ENCODE peak calls at places on chromosomes 12 and 14, in seven cellular contexts. B is adrenal gland, L is esophagus squamous epithelium, S is right lobe of liver, A is brain microvascular endothelial cell, R is sigmoid colon, Y is mammary epithelial cell. K is an unnamed sample.

GRCh38 chr12:22408605-22409004 is 74.1 kb upstream of the ST8SIA1 start:
- DNase-seq in B (no peak), L (no peak), S (no peak), A (no peak), R (no peak), Y (no peak), K (no peak)

GRCh38 chr14:58887931-58888330 is 250.2 kb downstream of the DACT1 start:
- DNase-seq in B (no peak), L (no peak), S (no peak), A (no peak), R (no peak), Y (peak; percentile 59), K (no peak)

GRCh38 chr14:85572021-85572420 is 42.1 kb downstream of the FLRT2 start:
- DNase-seq in B (no peak), L (no peak), S (no peak), A (no peak), R (no peak), Y (no peak), K (no peak)

GRCh38 chr14:89702151-89702936 is 252.2 kb downstream of the EFCAB11 start:
- DNase-seq in B (peak; percentile 55), L (no peak), S (no peak), A (no peak), R (peak; percentile 73), Y (no peak), K (peak; percentile 94)

GRCh38 chr14:25009891-25010290 is 40.1 kb downstream of the STXBP6 start:
- DNase-seq in B (no peak), L (no peak), S (no peak), A (peak; percentile 1), R (no peak), Y (no peak), K (no peak)

GRCh38 chr12:111180830-111181726 is 187.8 kb downstream of the PHETA1 start:
- DNase-seq in B (peak; percentile 85), L (no peak), S (peak; percentile 78), A (no peak), R (peak; percentile 86), Y (no peak), K (peak; percentile 47)

GRCh38 chr14:70023871-70024270 is 144.7 kb downstream of the SMOC1 start:
- DNase-seq in B (no peak), L (no peak), S (no peak), A (no peak), R (no peak), Y (no peak), K (peak; percentile 16)

GRCh38 chr12:115998789-115999478 is 278.6 kb downstream of the MED13L start:
- DNase-seq in B (no peak), L (no peak), S (no peak), A (no peak), R (no peak), Y (no peak), K (no peak)

GRCh38 chr14:62722406-62722805 is 322.9 kb downstream of the KCNH5 start:
- DNase-seq in B (no peak), L (no peak), S (no peak), A (no peak), R (no peak), Y (no peak), K (no peak)

GRCh38 chr12:96070670-96071279 is 35.4 kb upstream of the LTA4H start:
- DNase-seq in B (peak; percentile 54), L (no peak), S (no peak), A (no peak), R (no peak), Y (peak; percentile 25), K (peak; percentile 32)

GRCh38 chr14:56874375-56874774 is 64.1 kb upstream of the OTX2 start:
- DNase-seq in B (peak; percentile 60), L (no peak), S (no peak), A (no peak), R (no peak), Y (peak; percentile 9), K (peak; percentile 0)

GRCh38 chr14:68820119-68820518 is 27.3 kb upstream of the ZFP36L1 start:
- DNase-seq in B (peak; percentile 33), L (no peak), S (peak; percentile 88), A (no peak), R (no peak), Y (no peak), K (no peak)

GRCh38 chr12:117896009-117896408 is 72.8 kb downstream of the KSR2 start:
- DNase-seq in B (no peak), L (no peak), S (no peak), A (no peak), R (no peak), Y (no peak), K (no peak)

GRCh38 chr14:54038724-54039123 is 82.1 kb upstream of the BMP4 start:
- DNase-seq in B (no peak), L (no peak), S (no peak), A (no peak), R (no peak), Y (no peak), K (no peak)

GRCh38 chr14:59566725-59567124 is 9.9 kb downstream of the CCDC175 start:
- DNase-seq in B (no peak), L (no peak), S (no peak), A (no peak), R (no peak), Y (peak; percentile 25), K (no peak)

GRCh38 chr14:100037351-100037750 is 27.9 kb upstream of the EVL start:
- DNase-seq in B (peak; percentile 73), L (no peak), S (no peak), A (no peak), R (no peak), Y (no peak), K (peak; percentile 75)

GRCh38 chr12:63989301-63989845 is 144.9 kb downstream of the SRGAP1 start:
- DNase-seq in B (no peak), L (no peak), S (no peak), A (no peak), R (no peak), Y (no peak), K (peak; percentile 34)

GRCh38 chr12:50598321-50598862 is 93.6 kb downstream of the DIP2B start:
- DNase-seq in B (no peak), L (no peak), S (no peak), A (peak; percentile 22), R (no peak), Y (no peak), K (peak; percentile 26)

GRCh38 chr14:22814373-22814772 is 862 bp downstream of the SLC7A7 start:
- DNase-seq in B (no peak), L (no peak), S (no peak), A (no peak), R (no peak), Y (no peak), K (no peak)

GRCh38 chr14:22813145-22813544 is 2.1 kb downstream of the SLC7A7 start:
- DNase-seq in B (no peak), L (no peak), S (no peak), A (no peak), R (no peak), Y (no peak), K (no peak)

GRCh38 chr14:22811752-22812151 is 3.5 kb downstream of the SLC7A7 start:
- DNase-seq in B (no peak), L (no peak), S (no peak), A (no peak), R (no peak), Y (no peak), K (no peak)

GRCh38 chr14:22814945-22815713 is at the start of gene SLC7A7:
- DNase-seq in B (no peak), L (no peak), S (no peak), A (no peak), R (no peak), Y (no peak), K (no peak)

GRCh38 chr14:22812744-22813143 is 2.5 kb downstream of the SLC7A7 start:
- DNase-seq in B (no peak), L (no peak), S (no peak), A (no peak), R (no peak), Y (no peak), K (no peak)
- TF ChIP-seq CTCF in B (no peak), L (no peak), S (no peak), A (peak; percentile 32), R (no peak), Y (no peak), K (no peak)

GRCh38 chr12:109876406-109876805 is 3.9 kb downstream of the GLTP start:
- DNase-seq in B (no peak), L (no peak), S (no peak), A (no peak), R (no peak), Y (no peak), K (no peak)

GRCh38 chr12:109877504-109878246 is 2.7 kb downstream of the GLTP start:
- DNase-seq in B (no peak), L (no peak), S (no peak), A (no peak), R (no peak), Y (no peak), K (no peak)

GRCh38 chr12:109878749-109879148 is 1.6 kb downstream of the GLTP start:
- DNase-seq in B (no peak), L (no peak), S (no peak), A (no peak), R (no peak), Y (no peak), K (no peak)

GRCh38 chr12:109879332-109880048 is 851 bp downstream of the GLTP start:
- DNase-seq in B (no peak), L (no peak), S (no peak), A (no peak), R (no peak), Y (peak; percentile 17), K (peak; percentile 9)

GRCh38 chr12:109878247-109878625 is 2.1 kb downstream of the GLTP start:
- DNase-seq in B (no peak), L (no peak), S (no peak), A (no peak), R (no peak), Y (no peak), K (no peak)
- H3K4me3 ChIP-seq in B (no peak overlapping the region), L (peak overlapping the region; percentile 87), S (no peak overlapping the region), A (no peak overlapping the region), R (no peak overlapping the region), Y (no peak overlapping the region), K (no peak overlapping the region)

GRCh38 chr12:42145552-42146215 is 1.0 kb upstream of the GXYLT1 start:
- DNase-seq in B (no peak), L (no peak), S (no peak), A (no peak), R (no peak), Y (no peak), K (peak; percentile 28)
- TF ChIP-seq CTCF in B (no peak), L (no peak), S (no peak), A (no peak), R (no peak), Y (no peak), K (no peak)

GRCh38 chr12:56082382-56082781 is 2.4 kb downstream of the ERBB3 start:
- DNase-seq in B (no peak), L (no peak), S (no peak), A (no peak), R (peak; percentile 5), Y (no peak), K (no peak)

GRCh38 chr12:56079729-56080555 is at the start of gene ERBB3:
- DNase-seq in B (peak; percentile 88), L (no peak), S (peak; percentile 88), A (peak; percentile 74), R (peak; percentile 87), Y (peak; percentile 88), K (peak; percentile 78)

GRCh38 chr12:56080556-56081138 is 682 bp downstream of the ERBB3 start:
- DNase-seq in B (no peak), L (no peak), S (peak; percentile 94), A (no peak), R (no peak), Y (no peak), K (no peak)

GRCh38 chr12:56082967-56083366 is 3.0 kb downstream of the ERBB3 start:
- DNase-seq in B (no peak), L (no peak), S (no peak), A (no peak), R (no peak), Y (no peak), K (no peak)

GRCh38 chr12:56081393-56082347 is 1.7 kb downstream of the ERBB3 start:
- DNase-seq in B (no peak), L (no peak), S (peak; percentile 94), A (no peak), R (peak; percentile 56), Y (no peak), K (no peak)
- H3K4me3 ChIP-seq in B (no peak overlapping the region), L (peak overlapping the region; percentile 67), S (peak overlapping the region; percentile 90), A (no peak overlapping the region), R (peak overlapping the region; percentile 37), Y (no peak overlapping the region), K (no peak overlapping the region)

K was measured in fibroblast of mammary gland.